ENCODE peak calls at places on chromosome 19, in seven cellular contexts. Y is ovary, I is sigmoid colon, H is transverse colon, O is GM12878, E is SK-N-SH, Q is suprapubic skin. P is an unnamed sample.
A peak's percentile ranks its signal among the peaks of the same experiment; 100 is the strongest.

GRCh38 chr19:10927691-10928562 is 512 bp downstream of the YIPF2 start:
- DNase-seq in Y (no peak), I (no peak), H (no peak), O (no peak), E (no peak), Q (no peak), P (no peak)

GRCh38 chr19:17328517-17329060 is 6.1 kb downstream of the ANO8 start:
- DNase-seq in Y (no peak), I (no peak), H (no peak), O (no peak), E (no peak), Q (no peak), P (no peak)

GRCh38 chr19:16476401-16476800 is 4.6 kb upstream of the EPS15L1 start:
- DNase-seq in Y (no peak), I (no peak), H (no peak), O (no peak), E (no peak), Q (no peak), P (no peak)

GRCh38 chr19:30696514-30696913 is 324.3 kb downstream of the ZNF536 start:
- DNase-seq in Y (no peak), I (peak; percentile 50), H (no peak), O (no peak), E (peak; percentile 52), Q (peak; percentile 40), P (no peak)

GRCh38 chr19:42376177-42376555 is 13.9 kb downstream of the CNFN start:
- DNase-seq in Y (no peak), I (no peak), H (no peak), O (no peak), E (no peak), Q (no peak), P (no peak)

GRCh38 chr19:32570081-32570785 is 10.8 kb upstream of the PDCD5 start:
- DNase-seq in Y (peak; percentile 51), I (peak; percentile 69), H (peak; percentile 56), O (no peak), E (peak; percentile 75), Q (no peak), P (peak; percentile 48)

GRCh38 chr19:47417746-47418594 is 1.4 kb downstream of the MEIS3 start:
- DNase-seq in Y (no peak), I (no peak), H (no peak), O (no peak), E (peak; percentile 32), Q (no peak), P (no peak)

GRCh38 chr19:29680447-29680846 is 15.2 kb downstream of the PLEKHF1 start:
- DNase-seq in Y (no peak), I (no peak), H (peak; percentile 72), O (no peak), E (no peak), Q (no peak), P (peak; percentile 62)

GRCh38 chr19:11223208-11223607 is 16.2 kb upstream of the ANGPTL8 start:
- DNase-seq in Y (no peak), I (no peak), H (no peak), O (no peak), E (no peak), Q (no peak), P (no peak)

GRCh38 chr19:18364826-18365528 is 21.0 kb upstream of the GDF15 start:
- DNase-seq in Y (peak; percentile 84), I (peak; percentile 87), H (peak; percentile 90), O (no peak), E (peak; percentile 86), Q (no peak), P (peak; percentile 92)

GRCh38 chr19:16315825-16316505 is 8.7 kb upstream of the KLF2 start:
- DNase-seq in Y (peak; percentile 80), I (peak; percentile 90), H (peak; percentile 45), O (no peak), E (no peak), Q (no peak), P (no peak)

GRCh38 chr19:58570770-58571574 is 2.2 kb downstream of the MZF1 start:
- DNase-seq in Y (peak; percentile 60), I (peak; percentile 62), H (peak; percentile 8), O (no peak), E (no peak), Q (peak; percentile 67), P (no peak)

GRCh38 chr19:17794731-17795494 is at the start of gene B3GNT3:
- DNase-seq in Y (peak; percentile 56), I (no peak), H (peak; percentile 95), O (no peak), E (no peak), Q (no peak), P (peak; percentile 97)

GRCh38 chr19:31355330-31356289 is 6.4 kb upstream of the TSHZ3 start:
- DNase-seq in Y (no peak), I (no peak), H (no peak), O (no peak), E (peak; percentile 16), Q (no peak), P (no peak)

GRCh38 chr19:44718441-44719261 is 19.7 kb downstream of the CEACAM16 start:
- DNase-seq in Y (peak; percentile 90), I (peak; percentile 83), H (peak; percentile 81), O (no peak), E (no peak), Q (no peak), P (peak; percentile 93)

GRCh38 chr19:55181740-55182139 is 1.7 kb upstream of the SYT5 start:
- DNase-seq in Y (no peak), I (no peak), H (no peak), O (no peak), E (no peak), Q (no peak), P (no peak)
- H3K4me1 ChIP-seq in Y (peaks cover 9% of the 10 kb centered on the region), I (peaks cover 16% of the 10 kb centered on the region), H (peaks cover 14% of the 10 kb centered on the region), O (peaks cover 12% of the 10 kb centered on the region), E (no peaks in the 10 kb centered on the region), Q (peaks cover 17% of the 10 kb centered on the region), P (peaks cover 19% of the 10 kb centered on the region)

GRCh38 chr19:56121180-56122167 is at the start of gene ZNF787:
- DNase-seq in Y (peak; percentile 100), I (peak; percentile 100), H (peak; percentile 99), O (peak; percentile 85), E (peak; percentile 98), Q (peak; percentile 98), P (peak; percentile 99)
- TF ChIP-seq EP300 in Y (peak; percentile 57), I (no peak), H (peak; percentile 50), O (no peak), E (no peak), Q (no peak), P (peak; percentile 69)

GRCh38 chr19:4454952-4455738 is 2.4 kb downstream of the UBXN6 start:
- DNase-seq in Y (peak; percentile 78), I (no peak), H (no peak), O (no peak), E (no peak), Q (no peak), P (no peak)
- TF ChIP-seq CTCF in Y (no peak), I (no peak), H (no peak), O (no peak), E (no peak), Q (no peak), P (no peak)

GRCh38 chr19:1170938-1171754 is 2.9 kb downstream of the SBNO2 start:
- DNase-seq in Y (no peak), I (no peak), H (no peak), O (no peak), E (no peak), Q (peak; percentile 81), P (no peak)
- H3K4me1 ChIP-seq in Y (peaks cover 36% of the 10 kb centered on the region), I (peaks cover 57% of the 10 kb centered on the region), H (peaks cover 28% of the 10 kb centered on the region), O (peaks cover 16% of the 10 kb centered on the region), E (peaks cover 31% of the 10 kb centered on the region), Q (peaks cover 76% of the 10 kb centered on the region), P (peaks cover 44% of the 10 kb centered on the region)

DNA sequence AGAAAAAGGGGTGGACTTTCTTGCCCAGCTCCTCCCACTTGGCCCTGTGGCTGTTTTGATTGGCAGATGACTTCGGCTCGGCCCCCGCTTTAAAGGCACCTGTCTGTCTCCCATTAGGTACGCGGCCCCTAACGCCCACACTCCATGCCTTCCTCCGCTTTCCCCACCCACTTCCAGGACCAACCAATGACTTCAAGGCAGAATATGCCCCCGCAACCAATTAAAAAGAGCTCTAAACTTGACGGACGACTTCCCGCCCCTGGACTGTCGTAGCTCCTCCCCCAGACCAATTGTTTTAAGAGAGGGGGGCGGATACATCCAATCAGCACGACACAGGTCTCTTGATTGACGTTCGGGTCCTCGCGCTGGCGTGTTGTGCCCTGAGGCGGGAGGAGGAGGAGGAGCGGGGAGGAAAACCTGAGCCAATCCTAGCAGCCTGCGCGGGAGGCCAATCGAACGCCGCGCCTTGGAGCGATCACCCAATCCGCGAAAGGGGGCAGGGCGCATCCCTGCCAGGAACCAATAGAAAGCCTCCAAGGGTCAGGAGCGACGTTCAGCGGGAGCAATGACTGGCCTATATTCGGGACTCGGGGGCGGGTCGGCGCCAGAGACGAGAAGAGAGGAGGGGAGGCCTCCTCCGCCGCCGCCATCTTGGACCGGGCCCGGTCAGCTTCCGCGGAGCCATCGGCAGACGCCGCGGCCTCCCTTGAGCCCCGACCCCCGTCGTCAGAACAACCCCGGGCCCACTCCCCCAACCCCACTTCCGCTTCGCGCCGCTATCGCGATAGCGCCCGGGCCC is at the start of gene CNOT3:
- DNase-seq in Y (peak; percentile 99), I (peak; percentile 100), H (peak; percentile 99), O (peak; percentile 100), E (peak; percentile 96), Q (peak; percentile 100), P (peak; percentile 99)
- TF ChIP-seq EP300 in Y (peak; percentile 9), I (no peak), H (no peak), O (no peak), E (no peak), Q (no peak), P (no peak)

GRCh38 chr19:13299838-13300237 is 149.6 kb downstream of the IER2 start:
- DNase-seq in Y (no peak), I (no peak), H (no peak), O (no peak), E (no peak), Q (no peak), P (no peak)
- TF ChIP-seq CTCF in Y (no peak), I (no peak), H (no peak), O (no peak), E (no peak), Q (no peak), P (no peak)

GRCh38 chr19:38669532-38669931 is 22.1 kb downstream of the ACTN4 start:
- DNase-seq in Y (no peak), I (no peak), H (no peak), O (no peak), E (no peak), Q (no peak), P (no peak)

GRCh38 chr19:38671654-38672053 is 24.2 kb downstream of the ACTN4 start:
- DNase-seq in Y (no peak), I (no peak), H (no peak), O (no peak), E (no peak), Q (no peak), P (no peak)

GRCh38 chr19:38673030-38673429 is 25.6 kb downstream of the ACTN4 start:
- DNase-seq in Y (no peak), I (no peak), H (no peak), O (no peak), E (no peak), Q (no peak), P (no peak)

GRCh38 chr19:38667552-38668205 is 20.2 kb downstream of the ACTN4 start:
- DNase-seq in Y (no peak), I (no peak), H (no peak), O (no peak), E (no peak), Q (no peak), P (no peak)

GRCh38 chr19:38670921-38671398 is 23.5 kb downstream of the ACTN4 start:
- DNase-seq in Y (no peak), I (no peak), H (no peak), O (no peak), E (no peak), Q (no peak), P (no peak)
- H3K4me1 ChIP-seq in Y (peaks cover 37% of the 10 kb centered on the region), I (peaks cover 83% of the 10 kb centered on the region), H (peaks cover 82% of the 10 kb centered on the region), O (peaks cover 51% of the 10 kb centered on the region), E (peaks cover 52% of the 10 kb centered on the region), Q (peaks cover 74% of the 10 kb centered on the region), P (peaks cover 74% of the 10 kb centered on the region)

GRCh38 chr19:40798223-40798996 is 581 bp upstream of the EGLN2 start:
- DNase-seq in Y (peak; percentile 100), I (peak; percentile 100), H (peak; percentile 100), O (peak; percentile 97), E (peak; percentile 77), Q (peak; percentile 100), P (peak; percentile 100)
- TF ChIP-seq EP300 in Y (peak; percentile 77), I (no peak), H (no peak), O (no peak), E (no peak), Q (no peak), P (no peak)

P was measured in stomach.